ENCODE peak calls at places on chromosome 15, in six cellular contexts. J is HepG2, O is transverse colon, S is spleen, F is sigmoid colon, C is stomach. L is an unnamed sample. For H3K9me3, the result is how much of the 10 kb centered on the place peaks cover.

GRCh38 chr15:75661779-75662140 is 14.0 kb downstream of the SNX33 start:
- DNase-seq in O (no peak), S (no peak), J (no peak), F (no peak), C (no peak), L (no peak)

GRCh38 chr15:63322541-63322940 is 45.1 kb downstream of the APH1B start:
- DNase-seq in F (peak), O (peak), J (no peak), C (no peak), S (no peak), L (no peak)

GRCh38 chr15:58472821-58473581 is 41.2 kb downstream of the LIPC start:
- DNase-seq in O (no peak), F (no peak), S (no peak), J (no peak), C (no peak), L (no peak)

GRCh38 chr15:100924436-100924835 is 5.3 kb downstream of the LRRK1 start:
- DNase-seq in O (no peak), S (no peak), F (no peak), C (no peak), J (no peak), L (no peak)

GRCh38 chr15:25408428-25408827 is 30.4 kb downstream of the UBE3A start:
- DNase-seq in F (no peak), S (no peak), O (no peak), C (no peak), J (no peak), L (no peak)

GRCh38 chr15:22967084-22967770 is 12.9 kb downstream of the CYFIP1 start:
- DNase-seq in J (no peak), C (no peak), O (no peak), F (peak), S (peak), L (no peak)

GRCh38 chr15:35519536-35520149 is 26.3 kb downstream of the DPH6 start:
- DNase-seq in C (no peak), O (no peak), F (no peak), J (peak), S (no peak), L (no peak)

GRCh38 chr15:58352026-58352929 is 79.5 kb upstream of the LIPC start:
- DNase-seq in F (no peak), C (no peak), O (no peak), J (no peak), S (no peak), L (no peak)

GRCh38 chr15:99073008-99073714 is 31.7 kb upstream of the SYNM start:
- DNase-seq in C (no peak), S (no peak), J (no peak), O (no peak), F (no peak), L (no peak)

GRCh38 chr15:41790756-41791546 is 16.7 kb downstream of the MAPKBP1 start:
- DNase-seq in C (no peak), J (peak), O (no peak), S (no peak), F (no peak), L (no peak)

GRCh38 chr15:83285284-83285978 is 967 bp upstream of the BNC1 start:
- DNase-seq in C (no peak), O (no peak), S (no peak), J (no peak), F (no peak), L (no peak)

GRCh38 chr15:90074916-90075315 is 27.4 kb downstream of the IDH2 start:
- DNase-seq in J (no peak), S (no peak), F (no peak), O (no peak), C (no peak), L (no peak)

GRCh38 chr15:92958105-92958504 is 58.0 kb downstream of the CHD2 start:
- DNase-seq in C (no peak), F (no peak), J (no peak), S (no peak), O (no peak), L (no peak)

GRCh38 chr15:44710236-44711088 is 661 bp downstream of the PATL2 start:
- DNase-seq in F (peak), O (peak), J (no peak), S (peak), C (peak), L (peak)

GRCh38 chr15:79170256-79170664 is 79.7 kb upstream of the RASGRF1 start:
- DNase-seq in C (no peak), F (no peak), S (no peak), J (no peak), O (no peak), L (no peak)

GRCh38 chr15:45230246-45230965 is 21.6 kb upstream of the SLC28A2 start:
- DNase-seq in F (no peak), O (no peak), C (no peak), J (no peak), S (no peak), L (no peak)

GRCh38 chr15:79179108-79179561 is 88.6 kb upstream of the RASGRF1 start:
- DNase-seq in F (no peak), O (no peak), S (no peak), C (no peak), J (peak), L (peak)

GRCh38 chr15:55993804-55994539 is 560 bp upstream of the NEDD4 start:
- DNase-seq in J (peak), O (no peak), C (no peak), F (no peak), S (no peak), L (no peak)

GRCh38 chr15:46170326-46170725 is 535.5 kb downstream of the SQOR start:
- DNase-seq in S (no peak), F (no peak), J (no peak), C (no peak), O (no peak), L (no peak)

GRCh38 chr15:55859681-55860080 is 116.7 kb upstream of the PRTG start:
- DNase-seq in O (no peak), J (no peak), F (no peak), S (no peak), C (no peak), L (no peak)

GRCh38 chr15:101198820-101199219 is 53.0 kb downstream of the CHSY1 start:
- DNase-seq in F (no peak), C (no peak), O (no peak), J (no peak), S (no peak), L (no peak)

GRCh38 chr15:74434260-74434915 is 630 bp upstream of the SEMA7A start:
- DNase-seq in S (no peak), F (no peak), J (no peak), O (no peak), C (no peak), L (no peak)

GRCh38 chr15:87144775-87145174 is 1065.1 kb downstream of the AGBL1 start:
- DNase-seq in C (no peak), J (no peak), O (no peak), S (no peak), F (no peak), L (no peak)

GRCh38 chr15:31349233-31350141 is 22.9 kb downstream of the KLF13 start:
- DNase-seq in S (peak), F (no peak), C (no peak), J (no peak), O (no peak), L (no peak)

GRCh38 chr15:88489321-88489720 is 21.8 kb downstream of the MRPS11 start:
- DNase-seq in S (no peak), O (no peak), C (no peak), J (no peak), F (no peak), L (no peak)

GRCh38 chr15:23073890-23074631 is 34.7 kb upstream of the TUBGCP5 start:
- DNase-seq in J (no peak), C (no peak), F (no peak), O (peak), S (no peak), L (peak)

GRCh38 chr15:70016511-70016994 is 81.2 kb downstream of the TLE3 start:
- DNase-seq in O (peak), C (no peak), S (peak), F (no peak), J (no peak), L (no peak)

GRCh38 chr15:79953951-79954444 is 17.0 kb downstream of the BCL2A1 start:
- DNase-seq in F (no peak), J (no peak), C (no peak), S (no peak), O (no peak), L (no peak)

GRCh38 chr15:100279849-100280248 is 61.9 kb downstream of the ADAMTS17 start:
- DNase-seq in O (no peak), C (no peak), J (no peak), F (no peak), S (no peak), L (no peak)

GRCh38 chr15:82530006-82530405 is 10.3 kb downstream of the RPS17 start:
- DNase-seq in F (no peak), J (no peak), O (no peak), C (no peak), S (no peak), L (no peak)

GRCh38 chr15:89143503-89144162 is 55.4 kb downstream of the ABHD2 start:
- DNase-seq in F (no peak), C (no peak), S (no peak), J (no peak), O (no peak), L (no peak)

GRCh38 chr15:66797921-66798320 is 95.9 kb downstream of the SMAD6 start:
- DNase-seq in O (no peak), J (no peak), F (no peak), C (no peak), S (no peak), L (no peak)

GRCh38 chr15:82117296-82117695 is 71.5 kb upstream of the MEX3B start:
- DNase-seq in O (no peak), C (no peak), F (no peak), J (no peak), S (no peak), L (no peak)

GRCh38 chr15:100525894-100526512 is 2.7 kb downstream of the CERS3 start:
- DNase-seq in S (no peak), F (peak), J (no peak), C (peak), O (peak), L (peak)

GRCh38 chr15:28960979-28961378 is 75.2 kb downstream of the APBA2 start:
- DNase-seq in F (no peak), J (no peak), C (no peak), O (no peak), S (peak), L (no peak)

GRCh38 chr15:62474771-62475124 is 309.7 kb upstream of the C2CD4B start:
- DNase-seq in C (no peak), S (no peak), J (no peak), O (no peak), F (peak), L (no peak)

DNA sequence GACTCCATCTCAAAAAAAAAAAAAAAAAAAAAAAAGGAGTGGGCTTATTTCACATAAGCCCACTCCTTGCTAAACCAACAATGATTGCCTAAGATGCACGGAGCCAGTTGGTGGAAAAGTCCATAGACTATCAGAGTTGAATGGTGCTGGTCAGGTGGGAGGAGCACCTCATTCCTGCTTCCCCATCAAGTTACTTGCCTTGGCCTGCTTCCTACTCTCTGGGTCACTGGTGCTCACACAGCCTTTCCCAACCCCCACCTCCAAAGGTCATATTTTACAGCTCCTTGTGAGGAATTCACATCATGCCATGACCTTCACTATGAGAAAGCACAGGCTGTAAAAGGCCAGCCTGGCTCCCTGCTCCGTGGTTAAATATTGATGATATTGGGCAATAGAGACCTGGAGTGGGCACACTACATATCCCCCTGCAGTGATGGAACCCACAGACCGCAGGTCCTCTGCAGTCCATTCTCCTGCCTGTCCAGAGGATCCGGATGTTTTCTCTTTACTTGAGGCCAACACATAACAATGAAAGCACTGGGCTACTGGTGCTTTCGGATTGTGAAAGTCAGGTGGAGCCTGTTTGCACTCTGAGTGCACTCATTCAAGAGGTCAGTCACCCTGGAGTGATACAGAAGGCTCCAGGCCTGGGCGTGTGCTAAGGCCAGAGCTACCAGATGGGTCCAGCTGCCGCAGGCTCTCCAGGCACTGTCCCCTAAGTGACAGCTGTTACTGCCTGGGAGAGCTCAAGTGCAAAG is at the start of gene SLC51B:
- DNase-seq in C (peak), S (no peak), F (peak), J (peak), O (peak), L (no peak)
- TF ChIP-seq POLR2A in C (no peak), S (no peak), F (no peak), J (no peak), O (peak), L (no peak)

GRCh38 chr15:43382310-43382709 is 11.4 kb downstream of the TUBGCP4 start:
- DNase-seq in S (no peak), F (no peak), C (no peak), O (no peak), J (no peak), L (no peak)

GRCh38 chr15:43383070-43383469 is 12.2 kb downstream of the TUBGCP4 start:
- DNase-seq in C (no peak), S (no peak), O (no peak), F (no peak), J (no peak), L (no peak)
- H3K9me3 ChIP-seq in C (under half), S (under half), O (under half), F (under half), J (under half), L (under half)

GRCh38 chr15:85752591-85752990 is 42.1 kb downstream of the KLHL25 start:
- DNase-seq in J (no peak), S (peak), O (no peak), C (peak), F (peak), L (peak)

GRCh38 chr15:85750319-85750806 is 44.4 kb downstream of the KLHL25 start:
- DNase-seq in O (peak), S (no peak), C (peak), F (peak), J (no peak), L (peak)

GRCh38 chr15:85753261-85753660 is 41.5 kb downstream of the KLHL25 start:
- DNase-seq in O (no peak), S (no peak), J (no peak), C (no peak), F (no peak), L (no peak)

GRCh38 chr15:85750807-85751730 is 43.7 kb downstream of the KLHL25 start:
- DNase-seq in F (peak), S (peak), C (peak), O (no peak), J (no peak), L (no peak)

DNA sequence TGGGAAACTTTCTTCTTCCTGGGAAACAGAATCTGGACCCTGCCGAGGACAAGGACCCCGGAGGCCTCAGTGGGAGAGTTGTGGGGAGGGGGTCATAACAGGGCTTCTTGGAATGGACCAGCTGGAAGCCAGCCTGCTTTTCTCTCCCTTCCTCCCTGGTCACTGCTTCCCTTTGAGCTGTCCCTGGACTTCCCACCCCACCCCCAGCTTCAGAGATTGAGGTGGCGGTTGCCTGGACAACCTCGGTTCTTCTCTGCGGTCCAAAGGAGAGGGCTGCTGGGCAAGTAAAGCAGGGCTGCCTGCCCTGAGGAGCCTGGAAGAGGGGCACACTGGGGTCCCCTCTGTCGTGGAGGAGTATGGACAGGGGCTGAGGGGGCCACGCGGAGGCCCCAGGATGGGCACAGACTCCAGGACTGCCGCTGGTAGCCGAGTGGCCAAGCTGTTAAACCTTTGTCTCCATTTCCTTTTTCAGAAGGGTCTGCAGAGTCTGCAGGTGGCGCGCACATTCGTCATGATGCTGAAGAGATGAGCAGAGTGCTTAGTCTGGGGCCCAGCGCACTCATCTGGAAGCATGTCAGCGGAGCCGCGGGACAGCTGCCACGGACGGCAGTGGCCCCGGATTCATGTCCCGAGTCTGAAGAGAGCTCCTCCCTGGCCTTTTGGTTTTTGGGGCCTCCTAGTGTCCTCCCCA is 42.8 kb downstream of the KLHL25 start:
- DNase-seq in F (peak), C (peak), O (no peak), J (no peak), S (peak), L (no peak)
- TF ChIP-seq POLR2AphosphoS5 in F (no peak), C (no peak), O (no peak), J (no peak), S (no peak), L (no peak)

GRCh38 chr15:68492855-68493254 is 60.9 kb upstream of the ITGA11 start:
- DNase-seq in J (no peak), C (no peak), O (no peak), S (no peak), F (no peak), L (no peak)
- TF ChIP-seq POLR2A in J (no peak), C (no peak), O (no peak), S (no peak), F (no peak), L (no peak)

GRCh38 chr15:34038023-34038403 is 991 bp downstream of the AVEN start:
- DNase-seq in J (no peak), O (no peak), C (no peak), S (no peak), F (no peak), L (no peak)

GRCh38 chr15:34027606-34028005 is 11.4 kb downstream of the AVEN start:
- DNase-seq in O (no peak), J (no peak), S (no peak), F (no peak), C (no peak), L (no peak)

GRCh38 chr15:34031987-34032760 is 6.8 kb downstream of the AVEN start:
- DNase-seq in O (no peak), S (no peak), F (no peak), C (no peak), J (no peak), L (no peak)
- H3K9me3 ChIP-seq in O (under half), S (under half), F (under half), C (under half), J (under half), L (under half)

GRCh38 chr15:73051811-73052678 is at the start of gene NEO1:
- DNase-seq in F (peak), C (peak), O (peak), J (peak), S (peak), L (peak)
- TF ChIP-seq POLR2AphosphoS5 in F (peak), C (peak), O (peak), J (no peak), S (peak), L (peak)

GRCh38 chr15:39580117-39580629 is 706 bp upstream of the THBS1 start:
- DNase-seq in O (peak), J (peak), S (peak), F (peak), C (peak), L (peak)
- TF ChIP-seq POLR2A in O (no peak), J (no peak), S (no peak), F (no peak), C (no peak), L (peak)

L was measured in prostate gland.